ENCODE peak calls at places on chromosomes 12 and 14, in four cellular contexts. One of them, this sample, is unnamed.
A peak's percentile ranks its signal among the peaks of the same experiment; 100 is the strongest.

GRCh38 chr12:5433081-5433839 is 1.4 kb downstream of the NTF3 start:
- DNase-seq in cardiac muscle cell: peak; percentile 63
- DNase-seq in IMR-90: peak; percentile 63
- DNase-seq in brain microvascular endothelial cell: no peak
- DNase-seq in this sample: no peak

GRCh38 chr14:92692822-92693226 is 55.6 kb downstream of the LGMN start:
- DNase-seq in cardiac muscle cell: no peak
- DNase-seq in IMR-90: peak; percentile 29
- DNase-seq in brain microvascular endothelial cell: no peak
- DNase-seq in this sample: no peak

GRCh38 chr14:88866305-88866704 is 41.9 kb downstream of the TTC8 start:
- DNase-seq in cardiac muscle cell: no peak
- DNase-seq in IMR-90: peak; percentile 75
- DNase-seq in brain microvascular endothelial cell: peak; percentile 27
- DNase-seq in this sample: no peak

GRCh38 chr14:78767436-78767835 is 597.3 kb downstream of the NRXN3 start:
- DNase-seq in cardiac muscle cell: no peak
- DNase-seq in IMR-90: no peak
- DNase-seq in brain microvascular endothelial cell: no peak
- DNase-seq in this sample: no peak

GRCh38 chr14:100402631-100403030 is 79.5 kb downstream of the SLC25A47 start:
- DNase-seq in cardiac muscle cell: no peak
- DNase-seq in IMR-90: no peak
- DNase-seq in brain microvascular endothelial cell: no peak
- DNase-seq in this sample: no peak

GRCh38 chr12:48472259-48472658 is at the start of gene ANP32D:
- DNase-seq in cardiac muscle cell: no peak
- DNase-seq in IMR-90: no peak
- DNase-seq in brain microvascular endothelial cell: no peak
- DNase-seq in this sample: no peak

GRCh38 chr12:3655331-3655900 is 97.5 kb downstream of the CRACR2A start:
- DNase-seq in cardiac muscle cell: peak; percentile 68
- DNase-seq in IMR-90: no peak
- DNase-seq in brain microvascular endothelial cell: no peak
- DNase-seq in this sample: no peak

GRCh38 chr12:52061470-52062166 is 8.2 kb upstream of the ATG101 start:
- DNase-seq in cardiac muscle cell: no peak
- DNase-seq in IMR-90: no peak
- DNase-seq in brain microvascular endothelial cell: no peak
- DNase-seq in this sample: no peak

GRCh38 chr14:63986789-63987533 is 134.2 kb downstream of the SYNE2 start:
- DNase-seq in cardiac muscle cell: no peak
- DNase-seq in IMR-90: peak; percentile 78
- DNase-seq in brain microvascular endothelial cell: peak; percentile 65
- DNase-seq in this sample: no peak

GRCh38 chr12:63007726-63008125 is 72.8 kb upstream of the PPM1H start:
- DNase-seq in cardiac muscle cell: no peak
- DNase-seq in IMR-90: no peak
- DNase-seq in brain microvascular endothelial cell: no peak
- DNase-seq in this sample: no peak

GRCh38 chr12:104473374-104473983 is 16.7 kb downstream of the CHST11 start:
- DNase-seq in cardiac muscle cell: no peak
- DNase-seq in IMR-90: no peak
- DNase-seq in brain microvascular endothelial cell: no peak
- DNase-seq in this sample: no peak

GRCh38 chr14:60655114-60655897 is 6.0 kb upstream of the SIX1 start:
- DNase-seq in cardiac muscle cell: no peak
- DNase-seq in IMR-90: no peak
- DNase-seq in brain microvascular endothelial cell: no peak
- DNase-seq in this sample: no peak

GRCh38 chr12:31004666-31005065 is 69.0 kb upstream of the DDX11 start:
- DNase-seq in cardiac muscle cell: no peak
- DNase-seq in IMR-90: no peak
- DNase-seq in brain microvascular endothelial cell: no peak
- DNase-seq in this sample: no peak

GRCh38 chr14:99755068-99755405 is 38.2 kb upstream of the EML1 start:
- DNase-seq in cardiac muscle cell: no peak
- DNase-seq in IMR-90: no peak
- DNase-seq in brain microvascular endothelial cell: no peak
- DNase-seq in this sample: no peak

GRCh38 chr14:35158951-35159653 is 36.8 kb downstream of the PRORP start:
- DNase-seq in cardiac muscle cell: no peak
- DNase-seq in IMR-90: peak; percentile 31
- DNase-seq in brain microvascular endothelial cell: peak; percentile 16
- DNase-seq in this sample: no peak

GRCh38 chr12:73221836-73222235 is 949.7 kb downstream of the TRHDE start:
- DNase-seq in cardiac muscle cell: no peak
- DNase-seq in IMR-90: no peak
- DNase-seq in brain microvascular endothelial cell: no peak
- DNase-seq in this sample: no peak

GRCh38 chr12:41683513-41683912 is 461.2 kb downstream of the GXYLT1 start:
- DNase-seq in cardiac muscle cell: no peak
- DNase-seq in IMR-90: no peak
- DNase-seq in brain microvascular endothelial cell: no peak
- DNase-seq in this sample: no peak

GRCh38 chr12:52043386-52044212 is 7.6 kb upstream of the NR4A1 start:
- DNase-seq in cardiac muscle cell: no peak
- DNase-seq in IMR-90: no peak
- DNase-seq in brain microvascular endothelial cell: no peak
- DNase-seq in this sample: no peak

GRCh38 chr14:59306775-59307174 is 118.3 kb downstream of the DAAM1 start:
- DNase-seq in cardiac muscle cell: no peak
- DNase-seq in IMR-90: peak; percentile 73
- DNase-seq in brain microvascular endothelial cell: peak; percentile 66
- DNase-seq in this sample: no peak

GRCh38 chr12:116920939-116921338 is 10.2 kb downstream of the FBXW8 start:
- DNase-seq in cardiac muscle cell: no peak
- DNase-seq in IMR-90: no peak
- DNase-seq in brain microvascular endothelial cell: no peak
- DNase-seq in this sample: no peak

GRCh38 chr12:126719886-126720666 is 1546.9 kb upstream of the TMEM132C start:
- DNase-seq in cardiac muscle cell: peak; percentile 82
- DNase-seq in IMR-90: no peak
- DNase-seq in brain microvascular endothelial cell: no peak
- DNase-seq in this sample: no peak

GRCh38 chr14:98593361-98593761 is 678.6 kb downstream of the BCL11B start:
- DNase-seq in cardiac muscle cell: no peak
- DNase-seq in IMR-90: no peak
- DNase-seq in brain microvascular endothelial cell: no peak
- DNase-seq in this sample: no peak

GRCh38 chr12:113407931-113408585 is 4.4 kb upstream of the SDS start:
- DNase-seq in cardiac muscle cell: no peak
- DNase-seq in IMR-90: peak; percentile 61
- DNase-seq in brain microvascular endothelial cell: peak; percentile 18
- DNase-seq in this sample: no peak

GRCh38 chr14:104137297-104138097 is 890 bp upstream of the KIF26A start:
- DNase-seq in cardiac muscle cell: peak; percentile 87
- DNase-seq in IMR-90: peak; percentile 4
- DNase-seq in brain microvascular endothelial cell: no peak
- DNase-seq in this sample: peak; percentile 66

GRCh38 chr12:117334098-117334497 is 27.3 kb downstream of the NOS1 start:
- DNase-seq in cardiac muscle cell: no peak
- DNase-seq in IMR-90: no peak
- DNase-seq in brain microvascular endothelial cell: no peak
- DNase-seq in this sample: no peak

GRCh38 chr14:99896371-99896770 is 103.2 kb downstream of the EML1 start:
- DNase-seq in cardiac muscle cell: no peak
- DNase-seq in IMR-90: no peak
- DNase-seq in brain microvascular endothelial cell: no peak
- DNase-seq in this sample: no peak

GRCh38 chr12:10140001-10140400 is 10.0 kb upstream of the CLEC7A start:
- DNase-seq in cardiac muscle cell: peak; percentile 45
- DNase-seq in IMR-90: peak; percentile 70
- DNase-seq in brain microvascular endothelial cell: peak; percentile 42
- DNase-seq in this sample: no peak

GRCh38 chr12:26845057-26845666 is 12.2 kb upstream of the ITPR2 start:
- DNase-seq in cardiac muscle cell: peak; percentile 58
- DNase-seq in IMR-90: peak; percentile 34
- DNase-seq in brain microvascular endothelial cell: peak; percentile 58
- DNase-seq in this sample: no peak
- TF ChIP-seq CTCF in cardiac muscle cell: peak; percentile 69
- TF ChIP-seq CTCF in IMR-90: peak; percentile 44
- TF ChIP-seq CTCF in brain microvascular endothelial cell: peak; percentile 77
- TF ChIP-seq CTCF in this sample: no peak

DNA sequence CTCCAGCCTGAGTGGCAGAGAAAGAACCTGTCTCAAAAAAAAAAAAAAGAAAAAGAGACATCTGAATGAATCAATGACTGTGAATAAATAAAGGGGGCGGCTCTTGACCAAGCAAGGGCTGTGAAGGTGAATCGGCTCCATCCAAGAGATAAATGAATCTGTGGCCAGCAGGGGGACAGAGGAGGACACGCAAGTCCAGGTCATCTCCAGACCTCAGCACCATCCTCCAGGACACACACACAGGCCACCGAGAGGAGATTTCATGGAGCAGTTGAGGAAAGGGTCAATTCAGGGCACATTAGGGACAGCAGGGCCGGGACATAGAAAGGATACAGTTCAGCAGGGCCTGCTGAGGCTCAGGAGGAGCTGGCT is 21.6 kb downstream of the TRPV4 start:
- DNase-seq in cardiac muscle cell: no peak
- DNase-seq in IMR-90: no peak
- DNase-seq in brain microvascular endothelial cell: no peak
- DNase-seq in this sample: no peak
- TF ChIP-seq CTCF in cardiac muscle cell: no peak
- TF ChIP-seq CTCF in IMR-90: peak; percentile 8
- TF ChIP-seq CTCF in brain microvascular endothelial cell: no peak
- TF ChIP-seq CTCF in this sample: no peak

GRCh38 chr12:24557738-24558137 is 391.2 kb downstream of the BCAT1 start:
- DNase-seq in cardiac muscle cell: no peak
- DNase-seq in IMR-90: no peak
- DNase-seq in brain microvascular endothelial cell: no peak
- DNase-seq in this sample: no peak

GRCh38 chr12:24553259-24553658 is 395.6 kb downstream of the BCAT1 start:
- DNase-seq in cardiac muscle cell: no peak
- DNase-seq in IMR-90: no peak
- DNase-seq in brain microvascular endothelial cell: no peak
- DNase-seq in this sample: no peak

GRCh38 chr12:24551368-24551767 is 397.5 kb downstream of the BCAT1 start:
- DNase-seq in cardiac muscle cell: no peak
- DNase-seq in IMR-90: no peak
- DNase-seq in brain microvascular endothelial cell: no peak
- DNase-seq in this sample: no peak

GRCh38 chr12:24555730-24556129 is 393.2 kb downstream of the BCAT1 start:
- DNase-seq in cardiac muscle cell: no peak
- DNase-seq in IMR-90: no peak
- DNase-seq in brain microvascular endothelial cell: no peak
- DNase-seq in this sample: no peak

GRCh38 chr12:24554612-24555300 is 394.1 kb downstream of the BCAT1 start:
- DNase-seq in cardiac muscle cell: peak; percentile 78
- DNase-seq in IMR-90: no peak
- DNase-seq in brain microvascular endothelial cell: no peak
- DNase-seq in this sample: no peak
- TF ChIP-seq CTCF in cardiac muscle cell: no peak
- TF ChIP-seq CTCF in IMR-90: no peak
- TF ChIP-seq CTCF in brain microvascular endothelial cell: no peak
- TF ChIP-seq CTCF in this sample: no peak

GRCh38 chr12:53930591-53931255 is 7.9 kb upstream of the HOXC13 start:
- DNase-seq in cardiac muscle cell: no peak
- DNase-seq in IMR-90: no peak
- DNase-seq in brain microvascular endothelial cell: no peak
- DNase-seq in this sample: no peak

GRCh38 chr12:53928054-53928879 is 10.4 kb upstream of the HOXC13 start:
- DNase-seq in cardiac muscle cell: no peak
- DNase-seq in IMR-90: no peak
- DNase-seq in brain microvascular endothelial cell: no peak
- DNase-seq in this sample: no peak

GRCh38 chr12:53927220-53928029 is 11.2 kb upstream of the HOXC13 start:
- DNase-seq in cardiac muscle cell: no peak
- DNase-seq in IMR-90: no peak
- DNase-seq in brain microvascular endothelial cell: no peak
- DNase-seq in this sample: no peak

GRCh38 chr12:53931844-53932581 is 6.6 kb upstream of the HOXC13 start:
- DNase-seq in cardiac muscle cell: no peak
- DNase-seq in IMR-90: no peak
- DNase-seq in brain microvascular endothelial cell: no peak
- DNase-seq in this sample: no peak

GRCh38 chr12:53929527-53929926 is 9.1 kb upstream of the HOXC13 start:
- DNase-seq in cardiac muscle cell: no peak
- DNase-seq in IMR-90: no peak
- DNase-seq in brain microvascular endothelial cell: no peak
- DNase-seq in this sample: no peak
- TF ChIP-seq CTCF in cardiac muscle cell: no peak
- TF ChIP-seq CTCF in IMR-90: no peak
- TF ChIP-seq CTCF in brain microvascular endothelial cell: no peak
- TF ChIP-seq CTCF in this sample: no peak

GRCh38 chr14:47536341-47536740 is 139.1 kb downstream of the MDGA2 start:
- DNase-seq in cardiac muscle cell: no peak
- DNase-seq in IMR-90: no peak
- DNase-seq in brain microvascular endothelial cell: no peak
- DNase-seq in this sample: no peak

GRCh38 chr14:47539065-47539464 is 136.3 kb downstream of the MDGA2 start:
- DNase-seq in cardiac muscle cell: peak; percentile 29
- DNase-seq in IMR-90: no peak
- DNase-seq in brain microvascular endothelial cell: peak; percentile 8
- DNase-seq in this sample: no peak

GRCh38 chr14:47541652-47542051 is 133.8 kb downstream of the MDGA2 start:
- DNase-seq in cardiac muscle cell: no peak
- DNase-seq in IMR-90: no peak
- DNase-seq in brain microvascular endothelial cell: no peak
- DNase-seq in this sample: no peak
- TF ChIP-seq CTCF in cardiac muscle cell: no peak
- TF ChIP-seq CTCF in IMR-90: no peak
- TF ChIP-seq CTCF in brain microvascular endothelial cell: no peak
- TF ChIP-seq CTCF in this sample: no peak

DNA sequence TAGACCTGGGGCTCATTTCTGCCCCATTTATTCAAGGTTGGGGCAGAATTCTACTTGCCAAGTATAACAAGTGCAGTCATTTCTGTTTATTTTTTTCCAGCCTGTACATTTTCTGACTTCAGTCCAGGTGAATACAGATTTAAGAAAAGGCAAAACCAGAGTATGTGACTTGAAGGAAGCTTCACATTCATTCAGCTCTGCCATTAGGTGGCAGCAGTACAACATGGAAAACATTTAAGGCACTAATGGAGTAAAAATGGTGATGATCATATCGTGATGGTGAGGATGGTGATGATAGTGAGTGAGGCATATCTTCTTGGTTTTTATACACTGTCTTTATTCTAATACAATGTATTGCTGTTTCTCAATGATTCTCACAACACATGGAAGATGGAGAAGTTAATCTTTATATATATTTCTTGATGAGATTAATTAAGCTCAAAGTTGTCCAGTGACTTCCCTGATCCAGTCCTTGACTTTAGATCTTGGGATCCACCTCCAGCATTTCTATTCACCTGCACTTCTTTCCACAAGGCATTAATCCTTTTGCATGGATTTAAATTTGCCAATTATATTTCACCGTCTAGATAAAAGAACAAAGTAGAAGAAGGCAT is 176.7 kb upstream of the SEL1L start:
- DNase-seq in cardiac muscle cell: peak; percentile 62
- DNase-seq in IMR-90: peak; percentile 1
- DNase-seq in brain microvascular endothelial cell: no peak
- DNase-seq in this sample: no peak
- TF ChIP-seq CTCF in cardiac muscle cell: peak; percentile 44
- TF ChIP-seq CTCF in IMR-90: peak; percentile 8
- TF ChIP-seq CTCF in brain microvascular endothelial cell: peak; percentile 20
- TF ChIP-seq CTCF in this sample: no peak